ENCODE peak calls at places on chromosomes 16 and 17, in six cellular contexts. U is neural crest cell, Q is neural progenitor cell, B is NCI-H460, G is fibroblast of pulmonary artery, D is Panc1. H is an unnamed sample.

GRCh38 chr16:81432899-81433560 is 11.6 kb upstream of the CMIP start:
- DNase-seq in U (no peak), Q (no peak), B (no peak), G (no peak), D (no peak), H (no peak)

GRCh38 chr17:77741109-77741508 is 217.4 kb upstream of the TNRC6C start:
- DNase-seq in U (no peak), Q (no peak), B (no peak), G (no peak), D (no peak), H (no peak)

GRCh38 chr16:12141556-12141955 is 165.0 kb downstream of the SNX29 start:
- DNase-seq in U (no peak), Q (no peak), B (no peak), G (no peak), D (no peak), H (no peak)

GRCh38 chr16:31128711-31129567 is 6.6 kb downstream of the PRSS8 start:
- DNase-seq in U (no peak), Q (no peak), B (no peak), G (no peak), D (no peak), H (no peak)

GRCh38 chr17:76565728-76566612 is 19.7 kb downstream of the ST6GALNAC2 start:
- DNase-seq in U (no peak), Q (no peak), B (no peak), G (no peak), D (no peak), H (no peak)

GRCh38 chr16:19555938-19556778 is 655 bp downstream of the VPS35L start:
- DNase-seq in U (peak), Q (peak), B (peak), G (peak), D (peak), H (peak)

GRCh38 chr17:59161477-59161876 is 5.9 kb downstream of the PRR11 start:
- DNase-seq in U (no peak), Q (no peak), B (no peak), G (no peak), D (no peak), H (no peak)

GRCh38 chr17:17900615-17901520 is 64.1 kb upstream of the SREBF1 start:
- DNase-seq in U (no peak), Q (no peak), B (peak), G (peak), D (no peak), H (no peak)

GRCh38 chr16:4273858-4274291 is 1.1 kb upstream of the TFAP4 start:
- DNase-seq in U (peak), Q (peak), B (no peak), G (peak), D (no peak), H (peak)

GRCh38 chr16:31530405-31530804 is 2.7 kb downstream of the AHSP start:
- DNase-seq in U (no peak), Q (no peak), B (no peak), G (no peak), D (no peak), H (no peak)

GRCh38 chr17:48841395-48841831 is 10.6 kb downstream of the CALCOCO2 start:
- DNase-seq in U (no peak), Q (no peak), B (no peak), G (peak), D (no peak), H (no peak)